ENCODE peak calls at places on chromosome 2, in four cellular contexts. M is HCT116, K is hepatocyte, Y is progenitor cell of endocrine pancreas. E is an unnamed sample.
A peak's percentile ranks its signal among the peaks of the same experiment; 100 is the strongest.

GRCh38 chr2:241565413-241565812 is 6.9 kb downstream of the BOK start:
- DNase-seq in K (no peak), Y (no peak), M (no peak), E (no peak)

GRCh38 chr2:185607943-185608342 is 130.7 kb upstream of the FSIP2 start:
- DNase-seq in Y (no peak), M (no peak), K (no peak), E (no peak)

GRCh38 chr2:231710751-231711676 is 2.7 kb downstream of the PTMA start:
- DNase-seq in Y (no peak), K (peak; percentile 55), M (no peak), E (peak; percentile 68)

GRCh38 chr2:121030523-121030922 is 254.5 kb downstream of the TFCP2L1 start:
- DNase-seq in Y (no peak), M (no peak), K (no peak), E (no peak)

GRCh38 chr2:198660491-198660890 is 797.2 kb downstream of the SATB2 start:
- DNase-seq in M (no peak), K (no peak), Y (no peak), E (no peak)

GRCh38 chr2:142533083-142533482 is 344.4 kb upstream of the KYNU start:
- DNase-seq in K (no peak), M (no peak), Y (no peak), E (no peak)

GRCh38 chr2:204715332-204715731 is 170.1 kb downstream of the PARD3B start:
- DNase-seq in K (no peak), M (no peak), Y (no peak), E (no peak)

GRCh38 chr2:190996338-190996946 is 17.5 kb downstream of the STAT1 start:
- DNase-seq in Y (no peak), K (peak; percentile 34), M (no peak), E (peak; percentile 34)

GRCh38 chr2:85132834-85133637 is at the start of gene TCF7L1:
- DNase-seq in Y (peak; percentile 91), K (peak; percentile 96), M (peak; percentile 70), E (peak; percentile 89)

GRCh38 chr2:7752291-7752690 is 835.1 kb downstream of the RNF144A start:
- DNase-seq in K (no peak), Y (no peak), M (no peak), E (no peak)

GRCh38 chr2:47089083-47089464 is 66.0 kb downstream of the STPG4 start:
- DNase-seq in M (peak; percentile 39), K (peak; percentile 62), Y (no peak), E (no peak)

GRCh38 chr2:157497603-157498314 is 53.9 kb upstream of the CYTIP start:
- DNase-seq in Y (no peak), M (peak; percentile 13), K (peak; percentile 65), E (no peak)

GRCh38 chr2:239061121-239061666 is 213.3 kb downstream of the TWIST2 start:
- DNase-seq in K (no peak), M (no peak), Y (no peak), E (no peak)

GRCh38 chr2:86136141-86136540 is 30.1 kb downstream of the PTCD3 start:
- DNase-seq in M (no peak), K (no peak), Y (no peak), E (no peak)

GRCh38 chr2:27651056-27651455 is 12.4 kb downstream of the SUPT7L start:
- DNase-seq in M (no peak), Y (no peak), K (no peak), E (no peak)

GRCh38 chr2:27652341-27652740 is 11.1 kb downstream of the SUPT7L start:
- DNase-seq in Y (no peak), K (no peak), M (no peak), E (no peak)

GRCh38 chr2:27652790-27653189 is 10.6 kb downstream of the SUPT7L start:
- DNase-seq in M (no peak), Y (no peak), K (no peak), E (no peak)

GRCh38 chr2:27653397-27653796 is 10.0 kb downstream of the SUPT7L start:
- DNase-seq in K (no peak), M (no peak), Y (no peak), E (no peak)

GRCh38 chr2:27655155-27655951 is 8.1 kb downstream of the SUPT7L start:
- DNase-seq in M (no peak), Y (no peak), K (no peak), E (no peak)
- TF ChIP-seq CTCF in M (no peak), Y (no peak), K (no peak), E (no peak)

DNA sequence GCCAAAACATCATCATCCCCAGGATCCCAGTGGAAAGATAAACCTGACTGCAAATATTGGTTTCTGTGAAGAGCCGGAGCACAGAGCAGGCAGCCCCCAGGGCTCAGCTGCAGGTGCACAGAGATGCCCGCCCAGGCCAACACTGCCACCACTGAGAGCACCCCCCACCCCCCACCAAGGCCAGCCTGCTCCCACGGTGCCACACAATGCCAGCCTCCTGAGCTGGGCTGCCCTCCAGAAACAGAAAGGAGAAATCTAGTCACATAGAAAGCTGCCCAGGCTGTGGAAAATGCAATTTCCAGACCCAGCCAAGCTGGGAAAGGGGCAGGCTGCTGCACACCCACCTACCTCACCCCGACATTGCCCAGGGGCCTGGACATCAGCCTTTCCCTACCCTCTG is 71.6 kb downstream of the GALNT14 start:
- DNase-seq in Y (no peak), K (no peak), M (no peak), E (no peak)
- TF ChIP-seq CTCF in Y (no peak), K (no peak), M (no peak), E (no peak)

GRCh38 chr2:236012155-236012554 is 156.0 kb downstream of the GBX2 start:
- DNase-seq in Y (no peak), M (no peak), K (no peak), E (no peak)
- TF ChIP-seq CTCF in Y (no peak), M (no peak), K (no peak), E (no peak)

GRCh38 chr2:150911766-150912280 is 349.8 kb downstream of the RBM43 start:
- DNase-seq in M (no peak), Y (no peak), K (peak; percentile 52), E (no peak)

GRCh38 chr2:150907466-150907865 is 354.2 kb downstream of the RBM43 start:
- DNase-seq in Y (no peak), M (no peak), K (no peak), E (no peak)

GRCh38 chr2:150909090-150909489 is 352.6 kb downstream of the RBM43 start:
- DNase-seq in K (no peak), Y (no peak), M (no peak), E (no peak)

DNA sequence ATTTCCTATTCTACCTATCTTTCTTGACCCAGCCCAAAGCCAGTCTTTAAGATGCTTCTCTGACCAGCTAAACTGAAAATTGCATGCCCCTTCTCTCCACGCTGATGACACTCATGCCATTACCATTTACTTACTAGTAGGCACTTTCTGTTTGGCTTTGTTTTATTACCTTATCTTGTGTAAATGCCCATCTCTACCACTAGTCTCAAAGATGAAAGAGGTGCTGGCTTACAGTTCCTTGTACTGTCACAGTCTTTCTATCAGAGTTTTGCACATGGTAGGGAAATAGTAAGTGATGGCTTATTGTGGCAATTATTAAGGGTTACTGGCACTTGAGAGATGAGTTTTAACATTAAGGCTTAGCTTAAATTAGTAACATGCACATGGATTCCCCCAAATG is 352.1 kb downstream of the RBM43 start:
- DNase-seq in K (no peak), M (no peak), Y (no peak), E (no peak)
- TF ChIP-seq CTCF in K (peak; percentile 9), M (peak; percentile 37), Y (peak; percentile 14), E (peak; percentile 58)

E was measured in glutamatergic neuron.